ENCODE peak calls at places on chromosomes 3 and 15, in six cellular contexts. M is PC-9, A is astrocyte of the spinal cord, R is AG09309, C is suprapubic skin, F is AG04450. J is an unnamed sample.

GRCh38 chr15:70034141-70034540 is 63.6 kb downstream of the TLE3 start:
- DNase-seq in M (no peak), A (no peak), R (no peak), C (no peak), F (no peak), J (no peak)

GRCh38 chr3:8769088-8769822 is at the start of gene OXTR:
- DNase-seq in M (no peak), A (peak), R (peak), C (peak), F (peak), J (peak)

GRCh38 chr3:132145833-132146232 is 111.0 kb upstream of the CPNE4 start:
- DNase-seq in M (no peak), A (no peak), R (no peak), C (no peak), F (no peak), J (no peak)

GRCh38 chr15:60704129-60704528 is 225.2 kb upstream of the ICE2 start:
- DNase-seq in M (no peak), A (no peak), R (no peak), C (no peak), F (no peak), J (no peak)

GRCh38 chr3:121662742-121663141 is 2.0 kb upstream of the HCLS1 start:
- DNase-seq in M (no peak), A (no peak), R (no peak), C (no peak), F (no peak), J (no peak)

GRCh38 chr15:79872358-79873017 is 24.3 kb downstream of the MTHFS start:
- DNase-seq in M (no peak), A (peak), R (peak), C (no peak), F (no peak), J (no peak)

GRCh38 chr3:81485444-81485865 is 276.0 kb downstream of the GBE1 start:
- DNase-seq in M (no peak), A (peak), R (peak), C (no peak), F (peak), J (no peak)

GRCh38 chr3:66039590-66039887 is 821 bp upstream of the MAGI1 start:
- DNase-seq in M (no peak), A (no peak), R (no peak), C (no peak), F (no peak), J (no peak)

GRCh38 chr15:34984884-34985630 is 3.0 kb downstream of the ZNF770 start:
- DNase-seq in M (no peak), A (peak), R (no peak), C (no peak), F (no peak), J (no peak)

GRCh38 chr3:149541091-149541491 is 66.6 kb downstream of the TM4SF4 start:
- DNase-seq in M (no peak), A (peak), R (no peak), C (no peak), F (no peak), J (no peak)

GRCh38 chr3:150218236-150218635 is 189.9 kb upstream of the TSC22D2 start:
- DNase-seq in M (no peak), A (peak), R (no peak), C (no peak), F (no peak), J (no peak)

DNA sequence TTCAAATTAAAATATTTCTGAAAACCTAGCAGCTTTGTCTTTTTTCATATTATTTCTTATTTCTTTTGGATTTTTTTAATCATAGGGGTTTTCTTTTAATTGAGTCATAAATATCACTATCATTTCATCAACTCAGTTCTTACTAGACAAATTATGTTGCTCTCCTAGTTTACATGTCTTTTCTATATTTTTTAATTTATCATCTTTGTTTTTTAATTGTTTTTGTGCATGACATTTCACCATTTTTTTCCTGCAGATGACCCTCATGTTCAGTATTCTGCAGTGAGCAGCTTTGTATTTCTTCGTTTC is 89.9 kb downstream of the RASA2 start:
- DNase-seq in M (no peak), A (no peak), R (no peak), C (no peak), F (no peak), J (no peak)
- TF ChIP-seq CTCF in M (peak), A (no peak), R (no peak), C (no peak), F (no peak), J (no peak)

DNA sequence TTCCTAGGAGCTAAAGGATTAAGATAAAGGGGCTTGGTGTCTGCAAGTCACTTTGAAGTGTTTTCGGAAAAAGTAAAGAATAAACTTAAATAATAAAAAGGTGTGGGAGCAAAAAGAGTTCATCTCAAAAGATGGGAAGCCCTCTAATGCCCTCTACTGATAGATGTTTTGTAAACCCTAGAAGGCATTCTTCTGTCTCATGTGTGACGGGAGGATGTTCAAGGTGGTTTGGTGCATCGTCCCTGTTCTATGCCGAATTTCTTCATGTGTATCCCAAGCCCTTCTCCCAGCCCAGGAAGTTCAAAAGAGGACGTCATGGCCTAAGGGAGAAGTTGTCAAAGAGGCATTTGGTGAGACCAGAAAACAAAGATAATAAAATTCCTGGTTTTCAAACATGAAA is 37.2 kb downstream of the CCK start:
- DNase-seq in M (peak), A (no peak), R (no peak), C (no peak), F (no peak), J (no peak)
- TF ChIP-seq CTCF in M (peak), A (peak), R (peak), C (no peak), F (peak), J (no peak)

GRCh38 chr3:44236485-44236908 is 5.2 kb upstream of the TOPAZ1 start:
- DNase-seq in M (no peak), A (no peak), R (no peak), C (no peak), F (no peak), J (no peak)
- TF ChIP-seq CTCF in M (no peak), A (no peak), R (no peak), C (no peak), F (no peak), J (no peak)

DNA sequence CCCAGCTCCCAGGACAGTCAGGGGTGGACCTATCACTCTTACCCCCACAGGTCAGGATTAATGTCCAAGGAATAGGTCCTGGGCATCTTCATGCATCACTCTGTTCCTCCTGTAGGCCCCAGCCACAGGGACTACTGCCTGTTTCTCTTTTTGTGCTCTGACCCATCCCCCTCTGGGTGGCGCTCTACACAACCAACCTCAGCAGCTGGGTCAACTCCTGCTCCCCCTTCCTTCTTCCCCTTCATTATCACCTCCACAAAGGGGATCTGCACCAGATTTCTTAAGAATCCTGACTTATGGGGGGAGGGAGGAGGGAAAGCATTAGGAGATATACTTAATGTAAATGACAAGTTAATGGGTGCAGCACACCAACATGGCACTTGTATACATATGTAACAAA is 12.2 kb upstream of the TRANK1 start:
- DNase-seq in M (no peak), A (no peak), R (no peak), C (no peak), F (no peak), J (no peak)
- TF ChIP-seq CTCF in M (no peak), A (no peak), R (no peak), C (no peak), F (no peak), J (no peak)